ENCODE peak calls at places on chromosome 11, in eight cellular contexts. J is prostate gland, R is ascending aorta, V is sigmoid colon, X is IMR-90, C is PC-9, P is heart left ventricle, L is spleen. A is an unnamed sample.

GRCh38 chr11:27795955-27796861 is 96.0 kb upstream of the BDNF start:
- DNase-seq in P (no peak), R (no peak), V (no peak), X (peak; percentile 9), J (no peak), L (no peak), C (no peak), A (peak; percentile 38)

GRCh38 chr11:62402226-62402625 is 16.6 kb upstream of the SCGB1A1 start:
- DNase-seq in C (no peak), J (no peak), P (peak; percentile 68), V (peak; percentile 87), R (peak; percentile 82), X (no peak), L (peak; percentile 88), A (peak; percentile 33)

GRCh38 chr11:73755670-73756069 is 5.2 kb downstream of the RAB6A start:
- DNase-seq in P (no peak), J (no peak), R (no peak), V (no peak), X (no peak), C (no peak), L (no peak), A (no peak)

GRCh38 chr11:34857463-34857862 is 58.7 kb downstream of the APIP start:
- DNase-seq in P (no peak), X (no peak), L (no peak), V (no peak), R (no peak), J (no peak), C (no peak), A (no peak)

GRCh38 chr11:118441770-118442169 is 5.5 kb downstream of the KMT2A start:
- DNase-seq in X (no peak), C (no peak), V (no peak), L (no peak), P (no peak), J (no peak), R (no peak), A (no peak)

GRCh38 chr11:82714346-82715174 is 19.1 kb downstream of the FAM181B start:
- DNase-seq in R (no peak), L (no peak), J (no peak), X (no peak), P (no peak), V (no peak), C (no peak), A (no peak)

GRCh38 chr11:118291453-118291852 is 13.1 kb upstream of the CD3E start:
- DNase-seq in P (no peak), X (no peak), V (no peak), C (no peak), L (no peak), J (no peak), R (no peak), A (no peak)

GRCh38 chr11:84398017-84398626 is 1112.0 kb upstream of the CCDC90B start:
- DNase-seq in L (no peak), X (peak; percentile 1), P (no peak), V (no peak), J (no peak), C (no peak), R (no peak), A (no peak)

GRCh38 chr11:111913997-111914396 is 1.5 kb downstream of the HSPB2 start:
- DNase-seq in C (no peak), X (peak; percentile 76), V (peak; percentile 78), R (peak; percentile 85), L (no peak), P (peak; percentile 83), J (no peak), A (peak; percentile 53)

DNA sequence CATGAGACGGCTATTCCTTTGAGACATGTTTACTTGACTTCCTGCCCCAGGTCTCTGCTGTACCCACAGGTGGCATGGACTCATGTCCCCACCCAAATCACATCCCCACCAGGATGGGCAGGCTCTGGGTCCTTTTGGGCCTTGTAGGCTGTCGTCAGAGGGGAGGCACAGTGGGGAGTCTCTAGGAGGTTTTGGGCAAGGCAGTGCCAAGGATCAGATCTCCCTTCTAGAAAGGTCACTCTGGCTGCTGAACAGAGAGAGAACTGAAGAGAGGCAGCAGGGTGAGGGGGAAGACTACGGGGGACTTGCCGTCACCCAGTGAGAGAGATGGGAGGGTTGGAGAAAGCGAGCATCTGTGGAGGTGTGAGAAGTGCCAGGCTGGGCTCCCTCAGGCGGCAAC is 4.6 kb upstream of the KCNQ1OT1 start:
- DNase-seq in J (no peak), C (no peak), L (peak; percentile 38), X (no peak), P (no peak), V (peak; percentile 41), R (no peak), A (no peak)
- H3K9me3 ChIP-seq in J (no peaks in the 10 kb centered on the region), C (no peaks in the 10 kb centered on the region), L (peaks cover 10% of the 10 kb centered on the region), X (peaks cover 5% of the 10 kb centered on the region), P (no peaks in the 10 kb centered on the region), V (no peaks in the 10 kb centered on the region), R (no peaks in the 10 kb centered on the region), A (no peaks in the 10 kb centered on the region)

GRCh38 chr11:63879598-63879997 is 37.4 kb downstream of the RCOR2 start:
- DNase-seq in J (no peak), C (peak; percentile 57), L (no peak), X (no peak), P (no peak), V (no peak), R (no peak), A (no peak)
- H3K36me3 ChIP-seq in J (no peaks in the 10 kb centered on the region), C (no peaks in the 10 kb centered on the region), L (no peaks in the 10 kb centered on the region), X (peaks cover 4% of the 10 kb centered on the region), P (peaks cover 11% of the 10 kb centered on the region), V (no peaks in the 10 kb centered on the region), R (no peaks in the 10 kb centered on the region), A (peaks cover 3% of the 10 kb centered on the region)

DNA sequence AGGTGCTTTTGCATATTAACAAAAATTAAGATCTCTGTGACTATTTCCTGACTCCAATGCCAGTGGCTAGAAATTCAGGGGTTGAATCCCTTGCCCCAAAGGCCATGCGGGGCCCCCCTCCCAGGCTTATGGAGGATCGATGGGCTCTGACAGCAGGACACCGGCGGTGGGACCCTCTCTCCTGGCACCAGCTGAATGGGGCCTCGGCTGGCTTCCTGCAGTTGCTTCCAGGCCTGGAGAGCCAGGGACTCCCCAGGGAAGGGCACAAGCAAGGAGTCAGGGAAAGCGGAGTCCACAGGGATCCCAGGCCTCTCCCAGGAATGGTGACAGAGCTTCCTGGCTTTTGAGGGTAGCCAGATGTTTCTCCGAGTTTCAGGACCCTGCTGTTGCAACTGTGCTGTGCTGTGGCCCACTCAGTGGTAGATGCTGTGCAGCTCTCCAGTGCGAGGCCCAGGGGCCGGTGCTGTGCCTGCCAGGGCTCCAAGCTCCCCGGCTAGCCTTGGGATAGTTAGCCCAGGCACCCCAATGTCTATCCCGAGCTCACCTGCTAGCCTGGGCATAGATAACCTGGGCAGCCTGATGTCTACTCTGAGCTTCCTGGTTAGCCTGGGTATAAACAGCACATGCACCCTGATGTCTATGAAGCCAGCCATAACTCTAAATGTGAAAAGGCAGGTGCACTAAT is 372.6 kb downstream of the SHANK2 start:
- DNase-seq in L (no peak), C (no peak), J (no peak), V (no peak), P (no peak), X (no peak), R (no peak), A (no peak)
- H3K9me3 ChIP-seq in L (no peaks in the 10 kb centered on the region), C (no peaks in the 10 kb centered on the region), J (no peaks in the 10 kb centered on the region), V (no peaks in the 10 kb centered on the region), P (no peaks in the 10 kb centered on the region), X (no peaks in the 10 kb centered on the region), R (no peaks in the 10 kb centered on the region), A (no peaks in the 10 kb centered on the region)

DNA sequence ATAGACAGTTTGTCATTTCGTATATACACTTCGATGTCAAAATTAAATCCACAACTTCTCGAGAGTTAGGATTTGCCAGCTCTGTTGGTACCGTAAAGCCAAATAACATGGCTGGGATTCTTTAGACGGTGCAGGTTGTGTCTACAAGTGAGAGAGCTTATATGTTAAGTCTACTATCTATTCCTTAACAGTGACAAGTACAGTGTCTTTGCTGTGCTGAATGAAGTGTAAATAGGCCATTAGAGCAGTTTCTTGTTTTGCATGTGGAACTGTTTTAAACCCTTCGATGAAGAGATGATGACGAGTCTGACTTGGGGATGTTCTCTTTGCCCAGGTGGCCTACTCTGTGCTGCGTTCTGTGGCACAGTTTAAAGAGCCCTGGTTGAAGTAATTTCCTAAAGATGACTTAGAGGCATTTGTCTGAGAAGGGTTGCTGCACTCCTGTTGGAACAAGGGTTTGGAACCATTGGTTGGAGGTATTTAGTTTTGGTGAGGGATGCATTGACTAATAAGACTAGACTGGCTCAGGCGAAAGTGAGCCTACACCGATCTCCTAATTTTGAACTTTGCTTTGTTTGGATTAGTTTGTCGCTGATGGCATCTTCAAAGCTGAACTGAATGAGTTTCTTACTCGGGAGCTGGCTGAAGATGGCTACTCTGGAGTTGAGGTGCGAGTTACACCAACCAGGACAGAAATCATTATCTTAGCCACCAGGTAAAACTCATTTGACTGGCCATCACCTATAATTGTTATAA is 970 bp downstream of the RPS3 start:
- DNase-seq in V (no peak), P (no peak), C (peak; percentile 37), R (no peak), J (no peak), X (peak; percentile 14), L (no peak), A (no peak)
- H3K36me3 ChIP-seq in V (peaks cover 29% of the 10 kb centered on the region), P (peaks cover 49% of the 10 kb centered on the region), C (peaks cover 54% of the 10 kb centered on the region), R (peaks cover 43% of the 10 kb centered on the region), J (peaks cover 11% of the 10 kb centered on the region), X (peaks cover 44% of the 10 kb centered on the region), L (peaks cover 1% of the 10 kb centered on the region), A (peaks cover 58% of the 10 kb centered on the region)

DNA sequence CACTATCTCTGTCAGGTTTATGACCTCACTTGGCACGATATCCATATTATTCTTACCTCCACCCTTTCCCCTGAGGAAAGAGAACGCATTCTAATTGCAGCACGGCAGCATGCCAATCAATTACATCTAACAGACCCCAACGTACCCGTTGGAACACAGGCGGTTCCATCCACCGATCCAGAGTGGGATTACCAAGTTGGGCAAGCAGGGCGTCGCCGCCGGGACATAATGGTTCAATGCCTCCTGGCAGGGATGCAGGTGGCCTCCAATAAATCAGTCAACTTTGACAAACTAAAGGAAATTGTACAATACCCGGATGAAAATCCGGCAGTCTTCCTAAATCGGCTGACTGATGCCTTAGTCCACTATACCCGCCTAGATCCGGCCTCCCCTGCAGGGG is 12.1 kb upstream of the OR56A3 start:
- DNase-seq in V (no peak), R (no peak), J (no peak), X (no peak), L (no peak), C (no peak), P (no peak), A (no peak)
- H3K9me3 ChIP-seq in V (no peaks in the 10 kb centered on the region), R (no peaks in the 10 kb centered on the region), J (no peaks in the 10 kb centered on the region), X (peaks cover 41% of the 10 kb centered on the region), L (peaks cover 11% of the 10 kb centered on the region), C (no peaks in the 10 kb centered on the region), P (no peaks in the 10 kb centered on the region), A (no peaks in the 10 kb centered on the region)

GRCh38 chr11:7638710-7639642 is 34.3 kb downstream of the CYB5R2 start:
- DNase-seq in P (no peak), X (no peak), R (no peak), J (no peak), L (no peak), C (no peak), V (peak; percentile 80), A (no peak)
- H3K36me3 ChIP-seq in P (peaks cover 75% of the 10 kb centered on the region), X (no peaks in the 10 kb centered on the region), R (peaks cover 63% of the 10 kb centered on the region), J (no peaks in the 10 kb centered on the region), L (no peaks in the 10 kb centered on the region), C (no peaks in the 10 kb centered on the region), V (no peaks in the 10 kb centered on the region), A (no peaks in the 10 kb centered on the region)

DNA sequence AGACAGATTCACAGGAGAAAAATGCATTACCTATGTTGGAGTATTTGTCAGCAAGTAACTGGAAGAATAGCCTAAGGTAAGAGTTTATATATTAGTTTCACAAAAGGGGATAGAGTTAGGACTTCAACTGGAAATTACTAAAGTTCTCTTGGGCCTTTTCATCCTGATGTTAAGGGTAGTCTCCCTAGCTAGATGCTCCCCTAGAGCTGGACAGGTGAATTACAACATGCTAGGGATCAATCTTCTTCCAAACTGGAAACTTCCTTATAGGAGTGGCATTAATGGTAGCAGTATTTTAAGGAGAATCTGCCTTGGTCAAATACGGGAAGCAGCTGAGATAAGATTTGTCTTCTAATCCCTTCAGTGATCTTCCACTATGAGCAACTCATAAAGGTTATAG is 632.8 kb upstream of the RAG2 start:
- DNase-seq in C (no peak), P (no peak), R (no peak), L (no peak), V (no peak), X (no peak), J (no peak), A (no peak)
- H3K9me3 ChIP-seq in C (no peaks in the 10 kb centered on the region), P (no peaks in the 10 kb centered on the region), R (no peaks in the 10 kb centered on the region), L (no peaks in the 10 kb centered on the region), V (no peaks in the 10 kb centered on the region), X (peaks cover 2% of the 10 kb centered on the region), J (no peaks in the 10 kb centered on the region), A (no peaks in the 10 kb centered on the region)